ENCODE peak calls at places on chromosome 20, in nine cellular contexts. One of them, this sample, is unnamed.

GRCh38 chr20:62772994-62773858 is 23.0 kb upstream of the MRGBP start:
- DNase-seq in HCT116: no peak
- DNase-seq in heart left ventricle: peak
- DNase-seq in H54: no peak
- DNase-seq in sigmoid colon: no peak
- DNase-seq in uterus: no peak
- DNase-seq in Peyer's patch: no peak
- DNase-seq in stomach: no peak
- DNase-seq in transverse colon: no peak
- DNase-seq in this sample: peak

GRCh38 chr20:41110930-41111577 is 26.3 kb upstream of the PLCG1 start:
- DNase-seq in HCT116: no peak
- DNase-seq in heart left ventricle: no peak
- DNase-seq in H54: no peak
- DNase-seq in sigmoid colon: no peak
- DNase-seq in uterus: no peak
- DNase-seq in Peyer's patch: no peak
- DNase-seq in stomach: no peak
- DNase-seq in transverse colon: no peak
- DNase-seq in this sample: peak

GRCh38 chr20:17530716-17531536 is at the start of gene BFSP1:
- DNase-seq in HCT116: no peak
- DNase-seq in heart left ventricle: peak
- DNase-seq in H54: peak
- DNase-seq in sigmoid colon: no peak
- DNase-seq in uterus: peak
- DNase-seq in Peyer's patch: peak
- DNase-seq in stomach: peak
- DNase-seq in transverse colon: peak
- DNase-seq in this sample: peak

GRCh38 chr20:59149678-59150504 is 13.7 kb upstream of the ZNF831 start:
- DNase-seq in HCT116: no peak
- DNase-seq in heart left ventricle: peak
- DNase-seq in H54: no peak
- DNase-seq in sigmoid colon: no peak
- DNase-seq in uterus: peak
- DNase-seq in Peyer's patch: peak
- DNase-seq in stomach: no peak
- DNase-seq in transverse colon: peak
- DNase-seq in this sample: peak

GRCh38 chr20:17460119-17460518 is 71.1 kb downstream of the BFSP1 start:
- DNase-seq in HCT116: no peak
- DNase-seq in heart left ventricle: no peak
- DNase-seq in H54: peak
- DNase-seq in sigmoid colon: no peak
- DNase-seq in uterus: no peak
- DNase-seq in Peyer's patch: no peak
- DNase-seq in stomach: no peak
- DNase-seq in transverse colon: no peak
- DNase-seq in this sample: no peak

GRCh38 chr20:33915726-33916331 is 77.9 kb upstream of the RALY start:
- DNase-seq in HCT116: peak
- DNase-seq in heart left ventricle: peak
- DNase-seq in H54: peak
- DNase-seq in sigmoid colon: no peak
- DNase-seq in uterus: no peak
- DNase-seq in Peyer's patch: peak
- DNase-seq in stomach: peak
- DNase-seq in transverse colon: peak
- DNase-seq in this sample: no peak

GRCh38 chr20:5526516-5526915 is 209.8 kb upstream of the PROKR2 start:
- DNase-seq in HCT116: no peak
- DNase-seq in heart left ventricle: no peak
- DNase-seq in H54: no peak
- DNase-seq in sigmoid colon: no peak
- DNase-seq in uterus: no peak
- DNase-seq in Peyer's patch: peak
- DNase-seq in stomach: no peak
- DNase-seq in transverse colon: no peak
- DNase-seq in this sample: no peak

GRCh38 chr20:64100946-64101688 is 6.2 kb downstream of the NPBWR2 start:
- DNase-seq in HCT116: no peak
- DNase-seq in heart left ventricle: peak
- DNase-seq in H54: no peak
- DNase-seq in sigmoid colon: no peak
- DNase-seq in uterus: no peak
- DNase-seq in Peyer's patch: no peak
- DNase-seq in stomach: no peak
- DNase-seq in transverse colon: no peak
- DNase-seq in this sample: no peak

GRCh38 chr20:47921306-47922279 is 136.3 kb upstream of the SULF2 start:
- DNase-seq in HCT116: no peak
- DNase-seq in heart left ventricle: no peak
- DNase-seq in H54: no peak
- DNase-seq in sigmoid colon: no peak
- DNase-seq in uterus: no peak
- DNase-seq in Peyer's patch: no peak
- DNase-seq in stomach: no peak
- DNase-seq in transverse colon: no peak
- DNase-seq in this sample: no peak

GRCh38 chr20:22080985-22081384 is 375.5 kb downstream of the PAX1 start:
- DNase-seq in HCT116: no peak
- DNase-seq in heart left ventricle: no peak
- DNase-seq in H54: no peak
- DNase-seq in sigmoid colon: no peak
- DNase-seq in uterus: no peak
- DNase-seq in Peyer's patch: no peak
- DNase-seq in stomach: no peak
- DNase-seq in transverse colon: no peak
- DNase-seq in this sample: no peak

GRCh38 chr20:58043122-58043865 is 185.2 kb downstream of the ANKRD60 start:
- DNase-seq in HCT116: no peak
- DNase-seq in heart left ventricle: no peak
- DNase-seq in H54: no peak
- DNase-seq in sigmoid colon: no peak
- DNase-seq in uterus: no peak
- DNase-seq in Peyer's patch: no peak
- DNase-seq in stomach: no peak
- DNase-seq in transverse colon: no peak
- DNase-seq in this sample: no peak

GRCh38 chr20:25282034-25282781 is 34.3 kb downstream of the PYGB start:
- DNase-seq in HCT116: no peak
- DNase-seq in heart left ventricle: peak
- DNase-seq in H54: no peak
- DNase-seq in sigmoid colon: peak
- DNase-seq in uterus: peak
- DNase-seq in Peyer's patch: peak
- DNase-seq in stomach: peak
- DNase-seq in transverse colon: no peak
- DNase-seq in this sample: peak

DNA sequence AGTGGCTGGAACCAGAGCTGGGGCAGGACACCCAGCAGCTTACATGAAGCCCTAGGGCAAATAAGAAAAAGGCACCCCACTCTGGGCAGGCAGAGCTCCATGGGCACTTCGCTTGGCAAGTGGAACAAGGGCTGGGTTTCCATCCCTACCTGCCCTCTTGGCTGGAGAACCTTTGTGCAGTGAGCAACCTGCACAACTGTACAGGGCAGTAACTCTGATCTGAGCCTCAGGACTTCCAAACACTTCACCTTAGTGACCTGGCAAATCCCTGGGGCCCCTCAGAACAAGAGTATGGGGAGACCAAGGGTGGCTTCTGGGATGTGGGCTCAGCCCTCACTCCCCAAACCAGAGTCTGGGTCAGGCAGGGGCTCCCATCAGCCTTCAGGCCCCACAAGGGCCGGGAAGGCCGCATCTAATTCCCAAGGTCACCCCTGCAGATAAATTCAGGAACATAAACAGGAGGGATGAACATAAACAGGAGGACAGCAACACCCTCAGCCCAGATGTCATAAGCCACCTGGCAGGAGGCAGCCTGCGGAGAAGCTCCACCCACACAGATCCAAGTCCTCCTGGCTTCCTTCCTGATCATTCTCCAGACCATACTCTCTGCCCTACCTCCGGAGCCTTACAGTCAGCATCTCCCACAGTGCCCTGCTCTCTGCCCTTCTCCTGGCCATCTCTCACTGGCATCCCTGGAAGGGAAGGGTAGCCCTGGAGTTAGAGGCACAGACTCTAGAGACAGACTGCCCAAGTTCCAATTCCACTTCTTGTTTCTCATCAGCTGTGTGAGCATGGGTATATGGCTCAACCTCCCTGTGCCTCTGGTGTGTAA is 37.5 kb downstream of the HNF4A start:
- DNase-seq in HCT116: no peak
- DNase-seq in heart left ventricle: no peak
- DNase-seq in H54: no peak
- DNase-seq in sigmoid colon: no peak
- DNase-seq in uterus: no peak
- DNase-seq in Peyer's patch: peak
- DNase-seq in stomach: no peak
- DNase-seq in transverse colon: peak
- DNase-seq in this sample: no peak
- TF ChIP-seq POLR2A in HCT116: no peak
- TF ChIP-seq POLR2A in heart left ventricle: no peak
- TF ChIP-seq POLR2A in H54: no peak
- TF ChIP-seq POLR2A in sigmoid colon: no peak
- TF ChIP-seq POLR2A in uterus: no peak
- TF ChIP-seq POLR2A in Peyer's patch: peak
- TF ChIP-seq POLR2A in stomach: no peak
- TF ChIP-seq POLR2A in transverse colon: no peak
- TF ChIP-seq POLR2A in this sample: no peak

GRCh38 chr20:673606-674005 is 2.0 kb downstream of the SCRT2 start:
- DNase-seq in HCT116: no peak
- DNase-seq in heart left ventricle: no peak
- DNase-seq in H54: no peak
- DNase-seq in sigmoid colon: no peak
- DNase-seq in uterus: no peak
- DNase-seq in Peyer's patch: no peak
- DNase-seq in stomach: no peak
- DNase-seq in transverse colon: no peak
- DNase-seq in this sample: peak

GRCh38 chr20:669573-669972 is 6.0 kb downstream of the SCRT2 start:
- DNase-seq in HCT116: no peak
- DNase-seq in heart left ventricle: peak
- DNase-seq in H54: no peak
- DNase-seq in sigmoid colon: no peak
- DNase-seq in uterus: no peak
- DNase-seq in Peyer's patch: no peak
- DNase-seq in stomach: no peak
- DNase-seq in transverse colon: no peak
- DNase-seq in this sample: no peak

GRCh38 chr20:672975-673604 is 2.5 kb downstream of the SCRT2 start:
- DNase-seq in HCT116: no peak
- DNase-seq in heart left ventricle: no peak
- DNase-seq in H54: no peak
- DNase-seq in sigmoid colon: no peak
- DNase-seq in uterus: no peak
- DNase-seq in Peyer's patch: no peak
- DNase-seq in stomach: no peak
- DNase-seq in transverse colon: no peak
- DNase-seq in this sample: no peak

GRCh38 chr20:668638-669037 is 7.0 kb downstream of the SCRT2 start:
- DNase-seq in HCT116: no peak
- DNase-seq in heart left ventricle: no peak
- DNase-seq in H54: no peak
- DNase-seq in sigmoid colon: no peak
- DNase-seq in uterus: no peak
- DNase-seq in Peyer's patch: no peak
- DNase-seq in stomach: no peak
- DNase-seq in transverse colon: no peak
- DNase-seq in this sample: no peak

GRCh38 chr20:671252-672030 is 4.2 kb downstream of the SCRT2 start:
- DNase-seq in HCT116: no peak
- DNase-seq in heart left ventricle: no peak
- DNase-seq in H54: no peak
- DNase-seq in sigmoid colon: no peak
- DNase-seq in uterus: no peak
- DNase-seq in Peyer's patch: no peak
- DNase-seq in stomach: no peak
- DNase-seq in transverse colon: no peak
- DNase-seq in this sample: no peak
- TF ChIP-seq POLR2A in HCT116: no peak
- TF ChIP-seq POLR2A in heart left ventricle: no peak
- TF ChIP-seq POLR2A in H54: no peak
- TF ChIP-seq POLR2A in sigmoid colon: no peak
- TF ChIP-seq POLR2A in uterus: no peak
- TF ChIP-seq POLR2A in Peyer's patch: no peak
- TF ChIP-seq POLR2A in stomach: no peak
- TF ChIP-seq POLR2A in transverse colon: no peak
- TF ChIP-seq POLR2A in this sample: no peak

GRCh38 chr20:35316086-35316485 is 23.9 kb upstream of the FAM83C start:
- DNase-seq in HCT116: no peak
- DNase-seq in heart left ventricle: no peak
- DNase-seq in H54: no peak
- DNase-seq in sigmoid colon: no peak
- DNase-seq in uterus: no peak
- DNase-seq in Peyer's patch: no peak
- DNase-seq in stomach: no peak
- DNase-seq in transverse colon: no peak
- DNase-seq in this sample: no peak
- TF ChIP-seq POLR2A in HCT116: no peak
- TF ChIP-seq POLR2A in heart left ventricle: no peak
- TF ChIP-seq POLR2A in H54: no peak
- TF ChIP-seq POLR2A in sigmoid colon: no peak
- TF ChIP-seq POLR2A in uterus: no peak
- TF ChIP-seq POLR2A in Peyer's patch: no peak
- TF ChIP-seq POLR2A in stomach: no peak
- TF ChIP-seq POLR2A in transverse colon: no peak
- TF ChIP-seq POLR2A in this sample: no peak

GRCh38 chr20:3766381-3766780 is 1.2 kb downstream of the ADISSP start:
- DNase-seq in HCT116: no peak
- DNase-seq in heart left ventricle: no peak
- DNase-seq in H54: no peak
- DNase-seq in sigmoid colon: peak
- DNase-seq in uterus: no peak
- DNase-seq in Peyer's patch: no peak
- DNase-seq in stomach: no peak
- DNase-seq in transverse colon: no peak
- DNase-seq in this sample: no peak

GRCh38 chr20:3766832-3767433 is 620 bp downstream of the ADISSP start:
- DNase-seq in HCT116: no peak
- DNase-seq in heart left ventricle: no peak
- DNase-seq in H54: no peak
- DNase-seq in sigmoid colon: peak
- DNase-seq in uterus: no peak
- DNase-seq in Peyer's patch: no peak
- DNase-seq in stomach: no peak
- DNase-seq in transverse colon: peak
- DNase-seq in this sample: no peak

GRCh38 chr20:3768342-3769130 is 983 bp upstream of the ADISSP start:
- DNase-seq in HCT116: peak
- DNase-seq in heart left ventricle: peak
- DNase-seq in H54: peak
- DNase-seq in sigmoid colon: peak
- DNase-seq in uterus: peak
- DNase-seq in Peyer's patch: peak
- DNase-seq in stomach: peak
- DNase-seq in transverse colon: peak
- DNase-seq in this sample: peak

GRCh38 chr20:3765171-3765887 is 2.2 kb downstream of the ADISSP start:
- DNase-seq in HCT116: no peak
- DNase-seq in heart left ventricle: peak
- DNase-seq in H54: no peak
- DNase-seq in sigmoid colon: no peak
- DNase-seq in uterus: no peak
- DNase-seq in Peyer's patch: no peak
- DNase-seq in stomach: no peak
- DNase-seq in transverse colon: no peak
- DNase-seq in this sample: no peak

GRCh38 chr20:3767434-3768341 is at the start of gene ADISSP:
- DNase-seq in HCT116: peak
- DNase-seq in heart left ventricle: peak
- DNase-seq in H54: peak
- DNase-seq in sigmoid colon: peak
- DNase-seq in uterus: peak
- DNase-seq in Peyer's patch: peak
- DNase-seq in stomach: peak
- DNase-seq in transverse colon: peak
- DNase-seq in this sample: peak
- TF ChIP-seq POLR2A in HCT116: peak
- TF ChIP-seq POLR2A in heart left ventricle: peak
- TF ChIP-seq POLR2A in H54: peak
- TF ChIP-seq POLR2A in sigmoid colon: peak
- TF ChIP-seq POLR2A in uterus: peak
- TF ChIP-seq POLR2A in Peyer's patch: peak
- TF ChIP-seq POLR2A in stomach: no peak
- TF ChIP-seq POLR2A in transverse colon: peak
- TF ChIP-seq POLR2A in this sample: peak